ENCODE peak calls at places on chromosomes 7 and 10, in nine cellular contexts. S, Y, Q, G, P, O, Z, V and C are unnamed samples.

GRCh38 chr7:133265821-133266220 is 12.9 kb downstream of the EXOC4 start:
- DNase-seq in S (peak), Y (no peak), Q (no peak), G (no peak), P (no peak), O (no peak), Z (peak), V (no peak), C (no peak)

GRCh38 chr7:1407883-1408282 is 51.4 kb downstream of the MICALL2 start:
- DNase-seq in S (no peak), Y (no peak), Q (no peak), G (no peak), P (no peak), O (no peak), Z (no peak), V (no peak), C (no peak)

GRCh38 chr7:150848561-150849115 is 3.7 kb upstream of the AOC1 start:
- DNase-seq in S (no peak), Y (no peak), Q (no peak), G (no peak), P (no peak), O (no peak), Z (no peak), V (no peak), C (peak)

GRCh38 chr7:156578578-156578940 is 62.0 kb upstream of the RNF32 start:
- DNase-seq in S (no peak), Y (no peak), Q (no peak), G (no peak), P (no peak), O (no peak), Z (no peak), V (no peak), C (peak)

GRCh38 chr10:79116801-79117723 is 48.3 kb downstream of the ZMIZ1 start:
- DNase-seq in S (peak), Y (no peak), Q (no peak), G (no peak), P (no peak), O (no peak), Z (peak), V (no peak), C (no peak)

GRCh38 chr7:106177295-106177690 is 65.2 kb upstream of the SYPL1 start:
- DNase-seq in S (no peak), Y (no peak), Q (no peak), G (no peak), P (no peak), O (no peak), Z (no peak), V (no peak), C (no peak)

GRCh38 chr10:3782099-3782455 is 2.9 kb downstream of the KLF6 start:
- DNase-seq in S (peak), Y (no peak), Q (no peak), G (peak), P (no peak), O (no peak), Z (no peak), V (peak), C (no peak)

GRCh38 chr7:86954960-86955359 is 104.5 kb downstream of the ELAPOR2 start:
- DNase-seq in S (no peak), Y (no peak), Q (no peak), G (no peak), P (no peak), O (no peak), Z (no peak), V (no peak), C (no peak)

GRCh38 chr10:93568105-93568390 is 1.6 kb downstream of the FFAR4 start:
- DNase-seq in S (no peak), Y (no peak), Q (no peak), G (no peak), P (no peak), O (no peak), Z (no peak), V (no peak), C (no peak)

GRCh38 chr7:35699906-35700305 is 5.0 kb upstream of the HERPUD2 start:
- DNase-seq in S (no peak), Y (no peak), Q (no peak), G (no peak), P (no peak), O (no peak), Z (no peak), V (no peak), C (no peak)

GRCh38 chr10:112991888-112992491 is 41.9 kb downstream of the TCF7L2 start:
- DNase-seq in S (no peak), Y (no peak), Q (no peak), G (no peak), P (no peak), O (no peak), Z (no peak), V (no peak), C (no peak)